ENCODE peak calls at places on chromosomes 12 and 14, in nine cellular contexts. Q is stimulated activated CD4-positive, alpha-beta T cell treated with anti-CD3 and anti-CD28 coated beads, Interleukin-1b, Interleukin-23, amount 100 ng/mL, for 24 hours; A is LoVo; P is GM12865; E is activated CD4-positive, alpha-beta T cell treated with anti-CD3 and anti-CD28 coated beads, Interleukin-2, amount 50 U/mL, for 48 hours; T is fibroblast of mammary gland; C is uterus; I is stimulated activated naive B cell treated with anti-CD40 and anti-IgM and Interleukin-4, amounts not matched to agents 10 μg/mL and 1 μg/mL and 100 μg/mL, for 72 hours; N is activated naive CD4-positive, alpha-beta T cell. K is an unnamed sample.

GRCh38 chr12:12091977-12092663 is 21.4 kb downstream of the BCL2L14 start:
- DNase-seq in Q (no peak), A (no peak), P (no peak), E (no peak), T (no peak), C (no peak), I (no peak), N (no peak), K (no peak)

GRCh38 chr12:51702582-51702981 is 111.5 kb downstream of the SCN8A start:
- DNase-seq in Q (no peak), A (no peak), P (no peak), E (no peak), T (no peak), C (no peak), I (no peak), N (no peak), K (no peak)

GRCh38 chr12:126159139-126159538 is 1093.9 kb downstream of the AACS start:
- DNase-seq in Q (no peak), A (no peak), P (no peak), E (no peak), T (no peak), C (no peak), I (no peak), N (no peak), K (no peak)

GRCh38 chr12:39780527-39781446 is 161.2 kb upstream of the ABCD2 start:
- DNase-seq in Q (no peak), A (no peak), P (no peak), E (no peak), T (peak; percentile 11), C (no peak), I (no peak), N (no peak), K (no peak)

GRCh38 chr14:68790656-68791077 is 2.2 kb downstream of the ZFP36L1 start:
- DNase-seq in Q (no peak), A (no peak), P (no peak), E (peak; percentile 80), T (no peak), C (peak; percentile 17), I (no peak), N (peak; percentile 27), K (peak; percentile 43)

GRCh38 chr14:93938766-93939303 is 11.7 kb downstream of the FAM181A start:
- DNase-seq in Q (no peak), A (no peak), P (no peak), E (no peak), T (no peak), C (no peak), I (no peak), N (no peak), K (no peak)

GRCh38 chr14:34051966-34052657 is 101.2 kb upstream of the EGLN3 start:
- DNase-seq in Q (no peak), A (peak; percentile 90), P (peak; percentile 56), E (no peak), T (peak; percentile 96), C (peak; percentile 41), I (no peak), N (no peak), K (no peak)

GRCh38 chr12:16605666-16606116 is 271 bp downstream of the LMO3 start:
- DNase-seq in Q (no peak), A (peak; percentile 15), P (peak; percentile 18), E (no peak), T (peak; percentile 28), C (peak; percentile 41), I (no peak), N (no peak), K (no peak)

GRCh38 chr14:100145682-100146464 is 13.6 kb downstream of the DEGS2 start:
- DNase-seq in Q (no peak), A (no peak), P (no peak), E (no peak), T (no peak), C (no peak), I (no peak), N (no peak), K (no peak)

GRCh38 chr14:54606631-54607133 is 39.8 kb downstream of the SAMD4A start:
- DNase-seq in Q (no peak), A (no peak), P (no peak), E (no peak), T (peak; percentile 88), C (no peak), I (no peak), N (no peak), K (no peak)

GRCh38 chr12:46364777-46365580 is 7.6 kb downstream of the SLC38A2 start:
- DNase-seq in Q (no peak), A (peak; percentile 55), P (peak; percentile 41), E (no peak), T (peak; percentile 86), C (peak; percentile 72), I (no peak), N (no peak), K (no peak)

GRCh38 chr12:107533218-107533617 is 152.4 kb upstream of the PWP1 start:
- DNase-seq in Q (no peak), A (no peak), P (peak; percentile 40), E (no peak), T (no peak), C (no peak), I (no peak), N (no peak), K (no peak)

GRCh38 chr14:63941023-63941422 is 88.2 kb downstream of the SYNE2 start:
- DNase-seq in Q (no peak), A (no peak), P (no peak), E (no peak), T (no peak), C (no peak), I (no peak), N (no peak), K (no peak)

GRCh38 chr12:43893670-43894069 is 57.8 kb downstream of the TMEM117 start:
- DNase-seq in Q (no peak), A (no peak), P (no peak), E (no peak), T (peak; percentile 79), C (no peak), I (no peak), N (no peak), K (no peak)

GRCh38 chr12:116142936-116143882 is 134.3 kb downstream of the MED13L start:
- DNase-seq in Q (no peak), A (no peak), P (peak; percentile 14), E (no peak), T (peak; percentile 88), C (no peak), I (no peak), N (no peak), K (no peak)

GRCh38 chr12:14769462-14769836 is 33.8 kb downstream of the WBP11 start:
- DNase-seq in Q (no peak), A (no peak), P (no peak), E (no peak), T (peak; percentile 23), C (peak; percentile 54), I (no peak), N (no peak), K (no peak)

GRCh38 chr14:52080817-52081755 is 12.2 kb upstream of the NID2 start:
- DNase-seq in Q (no peak), A (no peak), P (no peak), E (no peak), T (peak; percentile 95), C (no peak), I (no peak), N (no peak), K (no peak)

GRCh38 chr12:111406474-111407370 is 999 bp downstream of the SH2B3 start:
- DNase-seq in Q (no peak), A (no peak), P (peak; percentile 63), E (peak; percentile 62), T (no peak), C (no peak), I (peak; percentile 86), N (no peak), K (peak; percentile 52)

GRCh38 chr12:5505116-5505515 is 73.2 kb downstream of the NTF3 start:
- DNase-seq in Q (no peak), A (no peak), P (no peak), E (no peak), T (no peak), C (no peak), I (no peak), N (no peak), K (no peak)

GRCh38 chr12:75633789-75634188 is 122.4 kb upstream of the KRR1 start:
- DNase-seq in Q (no peak), A (no peak), P (no peak), E (no peak), T (no peak), C (no peak), I (no peak), N (no peak), K (no peak)

GRCh38 chr12:32944195-32944594 is 47.6 kb upstream of the PKP2 start:
- DNase-seq in Q (no peak), A (no peak), P (no peak), E (no peak), T (peak; percentile 2), C (no peak), I (no peak), N (no peak), K (no peak)

GRCh38 chr12:111699962-111700361 is 14.1 kb downstream of the ACAD10 start:
- DNase-seq in Q (no peak), A (no peak), P (no peak), E (no peak), T (no peak), C (no peak), I (no peak), N (no peak), K (no peak)

GRCh38 chr14:66982247-66982646 is 207.0 kb upstream of the GARIN2 start:
- DNase-seq in Q (no peak), A (no peak), P (no peak), E (no peak), T (no peak), C (no peak), I (no peak), N (no peak), K (no peak)

GRCh38 chr12:46404225-46404631 is 31.7 kb upstream of the SLC38A2 start:
- DNase-seq in Q (no peak), A (no peak), P (peak; percentile 18), E (no peak), T (peak; percentile 80), C (no peak), I (no peak), N (no peak), K (no peak)

GRCh38 chr12:92676710-92677109 is 26.1 kb upstream of the PLEKHG7 start:
- DNase-seq in Q (no peak), A (no peak), P (no peak), E (no peak), T (no peak), C (no peak), I (no peak), N (no peak), K (no peak)

GRCh38 chr14:51283402-51283825 is 43.4 kb downstream of the TMX1 start:
- DNase-seq in Q (no peak), A (peak; percentile 72), P (peak; percentile 55), E (no peak), T (peak; percentile 93), C (peak; percentile 33), I (no peak), N (no peak), K (no peak)

GRCh38 chr12:63937381-63938168 is 93.1 kb downstream of the SRGAP1 start:
- DNase-seq in Q (no peak), A (no peak), P (no peak), E (no peak), T (peak; percentile 46), C (no peak), I (no peak), N (no peak), K (no peak)

GRCh38 chr12:105357162-105357691 is 26.7 kb downstream of the C12orf75 start:
- DNase-seq in Q (no peak), A (peak; percentile 31), P (peak; percentile 82), E (no peak), T (peak; percentile 30), C (no peak), I (no peak), N (no peak), K (no peak)

GRCh38 chr12:109214131-109214530 is 95.0 kb downstream of the FOXN4 start:
- DNase-seq in Q (no peak), A (no peak), P (no peak), E (no peak), T (no peak), C (no peak), I (no peak), N (no peak), K (no peak)

GRCh38 chr12:123134265-123134664 is 16.6 kb downstream of the PITPNM2 start:
- DNase-seq in Q (no peak), A (no peak), P (no peak), E (no peak), T (no peak), C (no peak), I (no peak), N (no peak), K (no peak)

GRCh38 chr14:90555126-90556049 is 158.6 kb downstream of the CALM1 start:
- DNase-seq in Q (no peak), A (no peak), P (no peak), E (no peak), T (no peak), C (no peak), I (no peak), N (no peak), K (no peak)

K was measured in activated gamma-delta T cell treated with anti-CD3 and anti-CD28 coated beads, Interleukin-2, amount 50 U/mL, for 16 hours.